ENCODE peak calls at places on chromosomes 3 and 15, in six cellular contexts. W, K, I, H, C and Z are unnamed samples.

GRCh38 chr3:169299129-169299528 is 364.4 kb downstream of the MECOM start:
- DNase-seq in W (no peak), K (no peak), I (no peak), H (no peak), C (no peak), Z (peak)

GRCh38 chr3:189278211-189278610 is 106.4 kb downstream of the TPRG1 start:
- DNase-seq in W (no peak), K (no peak), I (no peak), H (no peak), C (no peak), Z (no peak)

GRCh38 chr3:13853978-13854296 is 25.9 kb downstream of the WNT7A start:
- DNase-seq in W (no peak), K (no peak), I (no peak), H (no peak), C (no peak), Z (peak)

GRCh38 chr15:39312984-39313383 is 267.9 kb upstream of the THBS1 start:
- DNase-seq in W (no peak), K (peak), I (peak), H (no peak), C (peak), Z (no peak)

GRCh38 chr15:68614621-68615035 is 35.8 kb downstream of the CORO2B start:
- DNase-seq in W (peak), K (no peak), I (no peak), H (no peak), C (no peak), Z (no peak)

GRCh38 chr15:101611580-101612299 is 40.4 kb downstream of the TM2D3 start:
- DNase-seq in W (no peak), K (no peak), I (no peak), H (no peak), C (no peak), Z (no peak)

GRCh38 chr3:167166594-167167253 is 213.4 kb downstream of the ZBBX start:
- DNase-seq in W (no peak), K (no peak), I (no peak), H (no peak), C (no peak), Z (no peak)

GRCh38 chr15:82133251-82133650 is 87.4 kb upstream of the MEX3B start:
- DNase-seq in W (no peak), K (no peak), I (no peak), H (no peak), C (no peak), Z (no peak)

GRCh38 chr3:150129181-150129580 is 158.5 kb upstream of the PFN2 start:
- DNase-seq in W (no peak), K (no peak), I (no peak), H (no peak), C (no peak), Z (no peak)